ENCODE peak calls at places on chromosomes 13 and 19, in four cellular contexts. F is OCI-M1, A is AG08396, B is cardiac muscle cell. K is an unnamed sample.

GRCh38 chr19:42290523-42291436 is 11.2 kb upstream of the PRR19 start:
- DNase-seq in F (peak; percentile 22), A (peak; percentile 62), B (peak; percentile 52), K (peak; percentile 70)

GRCh38 chr13:23867027-23867491 is 22.1 kb downstream of the MIPEP start:
- DNase-seq in F (no peak), A (peak; percentile 48), B (peak; percentile 74), K (no peak)

GRCh38 chr13:99316657-99317244 is 9.6 kb upstream of the GPR183 start:
- DNase-seq in F (no peak), A (no peak), B (no peak), K (no peak)

GRCh38 chr13:105491345-105491744 is 1044.1 kb downstream of the EFNB2 start:
- DNase-seq in F (peak; percentile 9), A (no peak), B (no peak), K (no peak)

GRCh38 chr19:40735003-40735771 is 15.1 kb downstream of the ACTMAP start:
- DNase-seq in F (no peak), A (no peak), B (no peak), K (no peak)

GRCh38 chr13:49320975-49321374 is 73.2 kb downstream of the CDADC1 start:
- DNase-seq in F (no peak), A (no peak), B (no peak), K (no peak)

GRCh38 chr13:57925250-57925649 is 293.7 kb downstream of the PCDH17 start:
- DNase-seq in F (peak; percentile 18), A (no peak), B (peak; percentile 21), K (no peak)

GRCh38 chr19:8639821-8640401 is 9.5 kb downstream of the NFILZ start:
- DNase-seq in F (no peak), A (no peak), B (no peak), K (no peak)

GRCh38 chr19:13850910-13851753 is 25.8 kb upstream of the NANOS3 start:
- DNase-seq in F (peak; percentile 80), A (peak; percentile 87), B (no peak), K (no peak)

GRCh38 chr19:13008926-13009787 is 13.9 kb downstream of the NFIX start:
- DNase-seq in F (no peak), A (no peak), B (no peak), K (no peak)

GRCh38 chr13:100547805-100548204 is 40.8 kb downstream of the GGACT start:
- DNase-seq in F (no peak), A (no peak), B (peak; percentile 34), K (no peak)

GRCh38 chr19:45667620-45668341 is at the start of gene GIPR:
- DNase-seq in F (peak; percentile 77), A (peak; percentile 57), B (peak; percentile 85), K (no peak)

GRCh38 chr13:91406619-91407018 is 8.2 kb downstream of the GPC5 start:
- DNase-seq in F (peak; percentile 77), A (peak; percentile 17), B (no peak), K (peak; percentile 25)

GRCh38 chr19:51441410-51442390 is 16.6 kb downstream of the SIGLEC8 start:
- DNase-seq in F (no peak), A (no peak), B (no peak), K (peak; percentile 80)

GRCh38 chr19:3710265-3710812 is 2.2 kb downstream of the TJP3 start:
- DNase-seq in F (peak; percentile 76), A (no peak), B (peak; percentile 40), K (no peak)

GRCh38 chr19:8004723-8005513 is 523 bp downstream of the ELAVL1 start:
- DNase-seq in F (peak; percentile 62), A (peak; percentile 59), B (peak; percentile 53), K (peak; percentile 23)

K was measured in naive B cell.